ENCODE peak calls at places on chromosomes 7 and 10, in five cellular contexts. One of them, this sample, is unnamed.

GRCh38 chr10:52652431-52653220 is 120.0 kb downstream of the MBL2 start:
- DNase-seq in KBM-7: no peak
- DNase-seq in COR-L47: peak
- DNase-seq in T-helper 1 cell: no peak
- DNase-seq in stimulated activated CD4-positive, alpha-beta T cell treated with anti-CD3 and anti-CD28 coated beads, Interleukin-4, amount 100 ng/mL, for 48 hours: no peak
- DNase-seq in this sample: no peak

GRCh38 chr7:44738031-44738730 is 10.5 kb upstream of the ZMIZ2 start:
- DNase-seq in stimulated activated CD4-positive, alpha-beta T cell treated with anti-CD3 and anti-CD28 coated beads, Interleukin-4, amount 100 ng/mL, for 48 hours: no peak
- DNase-seq in COR-L47: no peak
- DNase-seq in KBM-7: no peak
- DNase-seq in T-helper 1 cell: no peak
- DNase-seq in this sample: no peak

GRCh38 chr10:71547841-71548493 is 151.2 kb downstream of the CDH23 start:
- DNase-seq in COR-L47: no peak
- DNase-seq in T-helper 1 cell: no peak
- DNase-seq in stimulated activated CD4-positive, alpha-beta T cell treated with anti-CD3 and anti-CD28 coated beads, Interleukin-4, amount 100 ng/mL, for 48 hours: no peak
- DNase-seq in KBM-7: no peak
- DNase-seq in this sample: no peak

GRCh38 chr10:110802090-110802489 is 69.6 kb upstream of the PDCD4 start:
- DNase-seq in stimulated activated CD4-positive, alpha-beta T cell treated with anti-CD3 and anti-CD28 coated beads, Interleukin-4, amount 100 ng/mL, for 48 hours: no peak
- DNase-seq in T-helper 1 cell: no peak
- DNase-seq in COR-L47: no peak
- DNase-seq in KBM-7: no peak
- DNase-seq in this sample: peak

GRCh38 chr10:79434816-79435215 is 10.6 kb downstream of the ZCCHC24 start:
- DNase-seq in T-helper 1 cell: no peak
- DNase-seq in COR-L47: no peak
- DNase-seq in KBM-7: no peak
- DNase-seq in stimulated activated CD4-positive, alpha-beta T cell treated with anti-CD3 and anti-CD28 coated beads, Interleukin-4, amount 100 ng/mL, for 48 hours: no peak
- DNase-seq in this sample: no peak

GRCh38 chr10:30422981-30423654 is 10.9 kb upstream of the MAP3K8 start:
- DNase-seq in KBM-7: peak
- DNase-seq in stimulated activated CD4-positive, alpha-beta T cell treated with anti-CD3 and anti-CD28 coated beads, Interleukin-4, amount 100 ng/mL, for 48 hours: no peak
- DNase-seq in T-helper 1 cell: no peak
- DNase-seq in COR-L47: no peak
- DNase-seq in this sample: no peak

GRCh38 chr10:95475827-95476481 is 85.2 kb downstream of the SORBS1 start:
- DNase-seq in T-helper 1 cell: no peak
- DNase-seq in stimulated activated CD4-positive, alpha-beta T cell treated with anti-CD3 and anti-CD28 coated beads, Interleukin-4, amount 100 ng/mL, for 48 hours: no peak
- DNase-seq in COR-L47: no peak
- DNase-seq in KBM-7: no peak
- DNase-seq in this sample: no peak

GRCh38 chr7:107118109-107118900 is 50.5 kb upstream of the HBP1 start:
- DNase-seq in stimulated activated CD4-positive, alpha-beta T cell treated with anti-CD3 and anti-CD28 coated beads, Interleukin-4, amount 100 ng/mL, for 48 hours: no peak
- DNase-seq in COR-L47: peak
- DNase-seq in T-helper 1 cell: no peak
- DNase-seq in KBM-7: no peak
- DNase-seq in this sample: peak

GRCh38 chr7:19920705-19921104 is 147.3 kb upstream of the TMEM196 start:
- DNase-seq in KBM-7: no peak
- DNase-seq in COR-L47: no peak
- DNase-seq in stimulated activated CD4-positive, alpha-beta T cell treated with anti-CD3 and anti-CD28 coated beads, Interleukin-4, amount 100 ng/mL, for 48 hours: no peak
- DNase-seq in T-helper 1 cell: no peak
- DNase-seq in this sample: no peak

GRCh38 chr10:84543077-84543476 is 214.7 kb downstream of the CCSER2 start:
- DNase-seq in KBM-7: no peak
- DNase-seq in COR-L47: no peak
- DNase-seq in T-helper 1 cell: no peak
- DNase-seq in stimulated activated CD4-positive, alpha-beta T cell treated with anti-CD3 and anti-CD28 coated beads, Interleukin-4, amount 100 ng/mL, for 48 hours: no peak
- DNase-seq in this sample: peak

GRCh38 chr10:72753760-72754231 is 61.9 kb downstream of the MCU start:
- DNase-seq in COR-L47: no peak
- DNase-seq in T-helper 1 cell: no peak
- DNase-seq in KBM-7: peak
- DNase-seq in stimulated activated CD4-positive, alpha-beta T cell treated with anti-CD3 and anti-CD28 coated beads, Interleukin-4, amount 100 ng/mL, for 48 hours: no peak
- DNase-seq in this sample: no peak

GRCh38 chr10:78458983-78459638 is 425.4 kb downstream of the RPS24 start:
- DNase-seq in COR-L47: peak
- DNase-seq in KBM-7: no peak
- DNase-seq in T-helper 1 cell: no peak
- DNase-seq in stimulated activated CD4-positive, alpha-beta T cell treated with anti-CD3 and anti-CD28 coated beads, Interleukin-4, amount 100 ng/mL, for 48 hours: no peak
- DNase-seq in this sample: peak

GRCh38 chr10:128027306-128027705 is 98.9 kb downstream of the MKI67 start:
- DNase-seq in KBM-7: no peak
- DNase-seq in COR-L47: no peak
- DNase-seq in T-helper 1 cell: no peak
- DNase-seq in stimulated activated CD4-positive, alpha-beta T cell treated with anti-CD3 and anti-CD28 coated beads, Interleukin-4, amount 100 ng/mL, for 48 hours: no peak
- DNase-seq in this sample: no peak

GRCh38 chr7:151138541-151138910 is 29.0 kb downstream of the GBX1 start:
- DNase-seq in COR-L47: no peak
- DNase-seq in KBM-7: no peak
- DNase-seq in T-helper 1 cell: no peak
- DNase-seq in stimulated activated CD4-positive, alpha-beta T cell treated with anti-CD3 and anti-CD28 coated beads, Interleukin-4, amount 100 ng/mL, for 48 hours: no peak
- DNase-seq in this sample: no peak

GRCh38 chr10:29461042-29461441 is 172.2 kb downstream of the LYZL1 start:
- DNase-seq in KBM-7: no peak
- DNase-seq in stimulated activated CD4-positive, alpha-beta T cell treated with anti-CD3 and anti-CD28 coated beads, Interleukin-4, amount 100 ng/mL, for 48 hours: no peak
- DNase-seq in COR-L47: no peak
- DNase-seq in T-helper 1 cell: no peak
- DNase-seq in this sample: no peak

GRCh38 chr10:8975535-8975934 is 921.0 kb downstream of the GATA3 start:
- DNase-seq in KBM-7: no peak
- DNase-seq in COR-L47: no peak
- DNase-seq in stimulated activated CD4-positive, alpha-beta T cell treated with anti-CD3 and anti-CD28 coated beads, Interleukin-4, amount 100 ng/mL, for 48 hours: no peak
- DNase-seq in T-helper 1 cell: no peak
- DNase-seq in this sample: no peak

GRCh38 chr10:96374985-96375830 is 16.4 kb upstream of the OPALIN start:
- DNase-seq in T-helper 1 cell: no peak
- DNase-seq in stimulated activated CD4-positive, alpha-beta T cell treated with anti-CD3 and anti-CD28 coated beads, Interleukin-4, amount 100 ng/mL, for 48 hours: peak
- DNase-seq in COR-L47: peak
- DNase-seq in KBM-7: peak
- DNase-seq in this sample: peak

GRCh38 chr10:30048768-30049507 is 10.4 kb downstream of the JCAD start:
- DNase-seq in COR-L47: peak
- DNase-seq in stimulated activated CD4-positive, alpha-beta T cell treated with anti-CD3 and anti-CD28 coated beads, Interleukin-4, amount 100 ng/mL, for 48 hours: no peak
- DNase-seq in KBM-7: peak
- DNase-seq in T-helper 1 cell: no peak
- DNase-seq in this sample: no peak

GRCh38 chr10:90862908-90863514 is 5.2 kb upstream of the HTR7 start:
- DNase-seq in stimulated activated CD4-positive, alpha-beta T cell treated with anti-CD3 and anti-CD28 coated beads, Interleukin-4, amount 100 ng/mL, for 48 hours: no peak
- DNase-seq in KBM-7: peak
- DNase-seq in COR-L47: no peak
- DNase-seq in T-helper 1 cell: no peak
- DNase-seq in this sample: no peak

This sample was measured in NCI-H1092 treated with DMSO at 0.1 percent for 48 hours.